ENCODE peak calls at places on chromosomes 2 and 18, in nine cellular contexts. One of them, this sample, is unnamed.

GRCh38 chr2:185012643-185013042 is 414.3 kb downstream of the ZNF804A start:
- DNase-seq in breast epithelium: no peak
- DNase-seq in right lobe of liver: no peak
- DNase-seq in IMR-90: peak
- DNase-seq in transverse colon: no peak
- DNase-seq in sigmoid colon: no peak
- DNase-seq in heart left ventricle: no peak
- DNase-seq in HCT116: peak
- DNase-seq in tibial nerve: no peak
- DNase-seq in this sample: no peak

GRCh38 chr2:71409611-71410010 is 43.8 kb upstream of the DYSF start:
- DNase-seq in breast epithelium: no peak
- DNase-seq in right lobe of liver: no peak
- DNase-seq in IMR-90: no peak
- DNase-seq in transverse colon: no peak
- DNase-seq in sigmoid colon: no peak
- DNase-seq in heart left ventricle: no peak
- DNase-seq in HCT116: no peak
- DNase-seq in tibial nerve: no peak
- DNase-seq in this sample: no peak

GRCh38 chr2:230691005-230691647 is 21.5 kb upstream of the CAB39 start:
- DNase-seq in breast epithelium: no peak
- DNase-seq in right lobe of liver: no peak
- DNase-seq in IMR-90: peak
- DNase-seq in transverse colon: no peak
- DNase-seq in sigmoid colon: no peak
- DNase-seq in heart left ventricle: no peak
- DNase-seq in HCT116: peak
- DNase-seq in tibial nerve: no peak
- DNase-seq in this sample: peak

GRCh38 chr2:199692489-199692888 is 158.5 kb downstream of the FTCDNL1 start:
- DNase-seq in breast epithelium: no peak
- DNase-seq in right lobe of liver: peak
- DNase-seq in IMR-90: no peak
- DNase-seq in transverse colon: peak
- DNase-seq in sigmoid colon: no peak
- DNase-seq in heart left ventricle: no peak
- DNase-seq in HCT116: no peak
- DNase-seq in tibial nerve: no peak
- DNase-seq in this sample: no peak

GRCh38 chr18:9824474-9824832 is 61.3 kb upstream of the TXNDC2 start:
- DNase-seq in breast epithelium: no peak
- DNase-seq in right lobe of liver: no peak
- DNase-seq in IMR-90: peak
- DNase-seq in transverse colon: no peak
- DNase-seq in sigmoid colon: peak
- DNase-seq in heart left ventricle: peak
- DNase-seq in HCT116: no peak
- DNase-seq in tibial nerve: no peak
- DNase-seq in this sample: no peak

GRCh38 chr2:37569986-37570688 is 101.3 kb downstream of the CDC42EP3 start:
- DNase-seq in breast epithelium: no peak
- DNase-seq in right lobe of liver: no peak
- DNase-seq in IMR-90: peak
- DNase-seq in transverse colon: no peak
- DNase-seq in sigmoid colon: no peak
- DNase-seq in heart left ventricle: no peak
- DNase-seq in HCT116: no peak
- DNase-seq in tibial nerve: no peak
- DNase-seq in this sample: no peak

GRCh38 chr2:69538872-69539548 is 101.8 kb upstream of the NFU1 start:
- DNase-seq in breast epithelium: no peak
- DNase-seq in right lobe of liver: no peak
- DNase-seq in IMR-90: no peak
- DNase-seq in transverse colon: no peak
- DNase-seq in sigmoid colon: no peak
- DNase-seq in heart left ventricle: no peak
- DNase-seq in HCT116: no peak
- DNase-seq in tibial nerve: no peak
- DNase-seq in this sample: no peak

GRCh38 chr18:23662309-23663263 is at the start of gene ANKRD29:
- DNase-seq in breast epithelium: no peak
- DNase-seq in right lobe of liver: no peak
- DNase-seq in IMR-90: no peak
- DNase-seq in transverse colon: peak
- DNase-seq in sigmoid colon: peak
- DNase-seq in heart left ventricle: peak
- DNase-seq in HCT116: no peak
- DNase-seq in tibial nerve: no peak
- DNase-seq in this sample: no peak

GRCh38 chr2:133765693-133766092 is 197.4 kb upstream of the NCKAP5 start:
- DNase-seq in breast epithelium: no peak
- DNase-seq in right lobe of liver: peak
- DNase-seq in IMR-90: no peak
- DNase-seq in transverse colon: no peak
- DNase-seq in sigmoid colon: no peak
- DNase-seq in heart left ventricle: peak
- DNase-seq in HCT116: no peak
- DNase-seq in tibial nerve: peak
- DNase-seq in this sample: no peak

GRCh38 chr2:206657087-206657486 is 14.8 kb downstream of the FAM237A start:
- DNase-seq in breast epithelium: no peak
- DNase-seq in right lobe of liver: no peak
- DNase-seq in IMR-90: no peak
- DNase-seq in transverse colon: no peak
- DNase-seq in sigmoid colon: no peak
- DNase-seq in heart left ventricle: no peak
- DNase-seq in HCT116: no peak
- DNase-seq in tibial nerve: no peak
- DNase-seq in this sample: no peak

GRCh38 chr2:227161947-227162346 is 2.1 kb downstream of the COL4A4 start:
- DNase-seq in breast epithelium: no peak
- DNase-seq in right lobe of liver: no peak
- DNase-seq in IMR-90: no peak
- DNase-seq in transverse colon: no peak
- DNase-seq in sigmoid colon: no peak
- DNase-seq in heart left ventricle: no peak
- DNase-seq in HCT116: no peak
- DNase-seq in tibial nerve: no peak
- DNase-seq in this sample: no peak

GRCh38 chr2:227160164-227160563 is 3.8 kb downstream of the COL4A4 start:
- DNase-seq in breast epithelium: no peak
- DNase-seq in right lobe of liver: no peak
- DNase-seq in IMR-90: no peak
- DNase-seq in transverse colon: no peak
- DNase-seq in sigmoid colon: no peak
- DNase-seq in heart left ventricle: no peak
- DNase-seq in HCT116: no peak
- DNase-seq in tibial nerve: no peak
- DNase-seq in this sample: no peak

GRCh38 chr2:227163445-227163997 is 484 bp downstream of the COL4A4 start:
- DNase-seq in breast epithelium: no peak
- DNase-seq in right lobe of liver: no peak
- DNase-seq in IMR-90: no peak
- DNase-seq in transverse colon: peak
- DNase-seq in sigmoid colon: no peak
- DNase-seq in heart left ventricle: no peak
- DNase-seq in HCT116: no peak
- DNase-seq in tibial nerve: no peak
- DNase-seq in this sample: no peak

GRCh38 chr2:227164745-227165350 is 424 bp downstream of the COL4A3 start:
- DNase-seq in breast epithelium: no peak
- DNase-seq in right lobe of liver: peak
- DNase-seq in IMR-90: no peak
- DNase-seq in transverse colon: peak
- DNase-seq in sigmoid colon: no peak
- DNase-seq in heart left ventricle: no peak
- DNase-seq in HCT116: no peak
- DNase-seq in tibial nerve: no peak
- DNase-seq in this sample: no peak

DNA sequence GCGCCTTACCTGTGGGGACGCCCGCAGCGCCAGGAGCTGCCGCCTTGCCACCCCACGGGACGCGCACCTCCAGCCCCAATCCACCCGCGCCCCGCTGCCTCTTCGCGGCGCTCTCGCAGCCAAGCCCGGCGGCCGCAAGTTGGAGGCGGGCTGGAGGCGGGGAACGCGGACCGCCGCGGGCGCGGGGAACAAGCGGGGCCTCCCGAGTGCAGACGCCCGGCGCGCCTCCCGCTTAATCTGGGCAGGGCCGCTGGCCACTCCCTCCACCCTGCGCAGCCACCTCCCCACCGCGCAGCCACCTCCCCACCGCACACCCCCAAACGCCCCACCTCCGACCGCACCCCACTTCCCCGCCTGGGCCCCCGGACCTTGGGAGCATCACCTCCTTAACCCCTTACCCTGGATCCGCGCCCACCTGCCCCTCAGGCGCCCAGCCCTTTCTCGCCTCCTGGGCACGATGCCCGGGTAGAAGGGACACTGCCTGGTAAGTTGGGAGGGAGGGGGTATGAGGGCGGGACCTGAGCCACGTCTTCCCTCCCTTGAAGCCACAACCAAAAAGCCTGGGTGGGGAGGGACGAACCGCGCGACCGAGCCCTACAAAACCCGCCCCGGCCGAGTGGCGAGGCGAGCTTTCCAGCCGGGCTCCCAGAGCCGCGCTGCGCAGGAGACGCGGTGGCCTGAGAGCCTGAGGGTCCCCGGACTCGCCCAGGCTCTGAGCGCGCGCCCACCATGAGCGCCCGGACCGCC is at the start of the genes COL4A3 and COL4A4:
- DNase-seq in breast epithelium: no peak
- DNase-seq in right lobe of liver: peak
- DNase-seq in IMR-90: no peak
- DNase-seq in transverse colon: peak
- DNase-seq in sigmoid colon: peak
- DNase-seq in heart left ventricle: peak
- DNase-seq in HCT116: peak
- DNase-seq in tibial nerve: no peak
- DNase-seq in this sample: no peak
- TF ChIP-seq POLR2A in breast epithelium: no peak
- TF ChIP-seq POLR2A in right lobe of liver: no peak
- TF ChIP-seq POLR2A in IMR-90: no peak
- TF ChIP-seq POLR2A in transverse colon: no peak
- TF ChIP-seq POLR2A in sigmoid colon: no peak
- TF ChIP-seq POLR2A in heart left ventricle: no peak
- TF ChIP-seq POLR2A in HCT116: no peak
- TF ChIP-seq POLR2A in tibial nerve: no peak
- TF ChIP-seq POLR2A in this sample: no peak

DNA sequence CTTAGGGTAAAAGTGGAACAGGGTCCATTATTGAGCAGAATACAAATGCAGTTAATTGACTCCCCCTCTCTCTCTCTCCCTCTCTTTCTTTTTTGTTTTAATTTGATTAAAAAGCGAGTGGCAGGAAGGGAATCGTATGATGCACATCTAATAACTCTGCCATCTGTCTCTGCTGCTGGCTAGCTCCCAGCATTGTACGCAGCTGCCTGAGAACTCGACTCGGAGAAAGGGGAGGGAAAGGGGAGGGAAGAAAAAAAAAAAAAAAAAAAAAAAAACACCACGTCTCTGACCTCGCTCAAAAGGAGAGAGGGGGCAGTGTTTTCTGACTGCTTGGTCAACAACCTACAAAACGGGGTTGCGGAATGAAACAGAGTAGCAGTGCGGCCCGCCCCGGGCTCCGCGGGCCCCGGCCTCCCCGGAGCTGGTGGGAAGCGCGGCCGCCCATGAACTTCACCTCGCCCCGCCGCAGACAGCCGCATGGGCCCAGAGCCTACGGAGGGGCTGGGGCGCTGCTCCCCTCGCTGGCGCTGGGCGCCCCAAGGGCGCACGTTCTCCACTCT is 265.7 kb downstream of the TCF4 start:
- DNase-seq in breast epithelium: peak
- DNase-seq in right lobe of liver: peak
- DNase-seq in IMR-90: peak
- DNase-seq in transverse colon: peak
- DNase-seq in sigmoid colon: peak
- DNase-seq in heart left ventricle: peak
- DNase-seq in HCT116: no peak
- DNase-seq in tibial nerve: peak
- DNase-seq in this sample: peak
- TF ChIP-seq CTCF in breast epithelium: no peak
- TF ChIP-seq CTCF in right lobe of liver: no peak
- TF ChIP-seq CTCF in IMR-90: peak
- TF ChIP-seq CTCF in transverse colon: no peak
- TF ChIP-seq CTCF in sigmoid colon: no peak
- TF ChIP-seq CTCF in heart left ventricle: no peak
- TF ChIP-seq CTCF in HCT116: no peak
- TF ChIP-seq CTCF in tibial nerve: no peak
- TF ChIP-seq CTCF in this sample: no peak

GRCh38 chr18:3323900-3324299 is 62.0 kb downstream of the MYL12B start:
- DNase-seq in breast epithelium: no peak
- DNase-seq in right lobe of liver: no peak
- DNase-seq in IMR-90: no peak
- DNase-seq in transverse colon: no peak
- DNase-seq in sigmoid colon: no peak
- DNase-seq in heart left ventricle: no peak
- DNase-seq in HCT116: no peak
- DNase-seq in tibial nerve: no peak
- DNase-seq in this sample: no peak
- H3K27ac ChIP-seq in breast epithelium: no peak
- H3K27ac ChIP-seq in right lobe of liver: no peak
- H3K27ac ChIP-seq in IMR-90: no peak
- H3K27ac ChIP-seq in transverse colon: no peak
- H3K27ac ChIP-seq in sigmoid colon: no peak
- H3K27ac ChIP-seq in heart left ventricle: no peak
- H3K27ac ChIP-seq in HCT116: no peak
- H3K27ac ChIP-seq in tibial nerve: no peak
- H3K27ac ChIP-seq in this sample: no peak

GRCh38 chr2:169478745-169479256 is 493 bp upstream of the BBS5 start:
- DNase-seq in breast epithelium: no peak
- DNase-seq in right lobe of liver: no peak
- DNase-seq in IMR-90: no peak
- DNase-seq in transverse colon: no peak
- DNase-seq in sigmoid colon: no peak
- DNase-seq in heart left ventricle: no peak
- DNase-seq in HCT116: no peak
- DNase-seq in tibial nerve: no peak
- DNase-seq in this sample: no peak

GRCh38 chr2:169480079-169480465 is 778 bp downstream of the BBS5 start:
- DNase-seq in breast epithelium: no peak
- DNase-seq in right lobe of liver: no peak
- DNase-seq in IMR-90: peak
- DNase-seq in transverse colon: no peak
- DNase-seq in sigmoid colon: no peak
- DNase-seq in heart left ventricle: no peak
- DNase-seq in HCT116: no peak
- DNase-seq in tibial nerve: no peak
- DNase-seq in this sample: no peak

GRCh38 chr2:169476459-169476858 is 2.8 kb upstream of the BBS5 start:
- DNase-seq in breast epithelium: no peak
- DNase-seq in right lobe of liver: no peak
- DNase-seq in IMR-90: peak
- DNase-seq in transverse colon: no peak
- DNase-seq in sigmoid colon: no peak
- DNase-seq in heart left ventricle: no peak
- DNase-seq in HCT116: peak
- DNase-seq in tibial nerve: no peak
- DNase-seq in this sample: no peak

GRCh38 chr2:169478339-169478738 is 955 bp upstream of the BBS5 start:
- DNase-seq in breast epithelium: no peak
- DNase-seq in right lobe of liver: no peak
- DNase-seq in IMR-90: peak
- DNase-seq in transverse colon: peak
- DNase-seq in sigmoid colon: no peak
- DNase-seq in heart left ventricle: no peak
- DNase-seq in HCT116: no peak
- DNase-seq in tibial nerve: no peak
- DNase-seq in this sample: no peak

GRCh38 chr2:169479257-169480078 is at the start of gene BBS5:
- DNase-seq in breast epithelium: peak
- DNase-seq in right lobe of liver: peak
- DNase-seq in IMR-90: peak
- DNase-seq in transverse colon: peak
- DNase-seq in sigmoid colon: peak
- DNase-seq in heart left ventricle: peak
- DNase-seq in HCT116: peak
- DNase-seq in tibial nerve: peak
- DNase-seq in this sample: peak
- TF ChIP-seq POLR2A in breast epithelium: no peak
- TF ChIP-seq POLR2A in right lobe of liver: no peak
- TF ChIP-seq POLR2A in IMR-90: no peak
- TF ChIP-seq POLR2A in transverse colon: no peak
- TF ChIP-seq POLR2A in sigmoid colon: no peak
- TF ChIP-seq POLR2A in heart left ventricle: no peak
- TF ChIP-seq POLR2A in HCT116: no peak
- TF ChIP-seq POLR2A in tibial nerve: no peak
- TF ChIP-seq POLR2A in this sample: no peak